ENCODE peak calls at places on chromosomes 13 and 19, in four cellular contexts. E, X, M and J are unnamed samples.

GRCh38 chr19:6288737-6289136 is 9.0 kb upstream of the MLLT1 start:
- DNase-seq in M (no peak), X (no peak), E (no peak), J (no peak)

GRCh38 chr19:16949496-16950023 is 60.8 kb downstream of the F2RL3 start:
- DNase-seq in M (no peak), E (no peak), X (no peak), J (no peak)

GRCh38 chr19:53160350-53160749 is 1.5 kb upstream of the ZNF347 start:
- DNase-seq in E (no peak), M (no peak), X (no peak), J (no peak)

GRCh38 chr13:50228527-50228926 is 213.3 kb downstream of the KCNRG start:
- DNase-seq in X (no peak), M (no peak), E (no peak), J (no peak)

GRCh38 chr19:33293255-33294057 is 8.9 kb downstream of the CEBPA start:
- DNase-seq in X (peak; percentile 60), M (peak; percentile 63), E (no peak), J (peak; percentile 84)

GRCh38 chr13:98280176-98280510 is 103.1 kb upstream of the RNF113B start:
- DNase-seq in E (no peak), X (no peak), M (no peak), J (no peak)

GRCh38 chr13:98476106-98476505 is 100.8 kb downstream of the STK24 start:
- DNase-seq in E (no peak), M (no peak), X (no peak), J (no peak)

GRCh38 chr19:12564016-12564664 is 12.9 kb upstream of the ZNF564 start:
- DNase-seq in X (peak; percentile 89), E (peak; percentile 91), M (peak; percentile 64), J (peak; percentile 97)

GRCh38 chr13:23586336-23586735 is 16.1 kb downstream of the TNFRSF19 start:
- DNase-seq in E (no peak), M (no peak), X (no peak), J (no peak)

GRCh38 chr13:29897102-29897501 is 46.7 kb upstream of the UBL3 start:
- DNase-seq in X (no peak), M (no peak), E (no peak), J (no peak)

GRCh38 chr13:72304121-72304745 is 423.2 kb downstream of the MZT1 start:
- DNase-seq in X (peak; percentile 88), E (no peak), M (peak; percentile 96), J (no peak)

GRCh38 chr13:30132623-30133553 is 174.5 kb downstream of the KATNAL1 start:
- DNase-seq in E (peak; percentile 97), X (peak; percentile 92), M (peak; percentile 68), J (peak; percentile 99)

GRCh38 chr19:55698256-55698655 is 23.2 kb downstream of the EPN1 start:
- DNase-seq in M (no peak), E (no peak), X (no peak), J (no peak)

GRCh38 chr13:97434417-97435296 is 688 bp downstream of the RAP2A start:
- DNase-seq in M (peak; percentile 21), E (peak; percentile 72), X (no peak), J (no peak)

GRCh38 chr13:49625392-49626137 is 2.7 kb upstream of the ARL11 start:
- DNase-seq in E (peak; percentile 83), M (no peak), X (peak; percentile 64), J (peak; percentile 80)

GRCh38 chr13:92590503-92590908 is 636.1 kb upstream of the GPC6 start:
- DNase-seq in M (peak; percentile 88), X (peak; percentile 20), E (no peak), J (no peak)

GRCh38 chr13:71828117-71828516 is 38.9 kb downstream of the DACH1 start:
- DNase-seq in X (no peak), E (no peak), M (no peak), J (no peak)

GRCh38 chr13:99416411-99417121 is 84.7 kb upstream of the TM9SF2 start:
- DNase-seq in M (no peak), E (peak; percentile 30), X (no peak), J (no peak)

GRCh38 chr19:51123381-51124186 is 1.1 kb upstream of the SIGLEC9 start:
- DNase-seq in X (no peak), E (no peak), M (no peak), J (peak; percentile 66)
- H3K27ac ChIP-seq in X (no peak overlapping the region), E (no peak overlapping the region), M (no peak overlapping the region), J (peak overlapping the region; percentile 77)

GRCh38 chr13:25561842-25562241 is 190.1 kb downstream of the ATP8A2 start:
- DNase-seq in X (no peak), E (no peak), M (no peak), J (no peak)
- TF ChIP-seq CTCF in X (no peak), E (no peak), M (no peak), J (no peak)

GRCh38 chr19:35755160-35755549 is 1.7 kb downstream of the HSPB6 start:
- DNase-seq in E (no peak), M (no peak), X (no peak), J (no peak)
- H3K27ac ChIP-seq in E (peak overlapping the region; percentile 40), M (peak overlapping the region; percentile 99), X (peak overlapping the region; percentile 99), J (no peak overlapping the region)

DNA sequence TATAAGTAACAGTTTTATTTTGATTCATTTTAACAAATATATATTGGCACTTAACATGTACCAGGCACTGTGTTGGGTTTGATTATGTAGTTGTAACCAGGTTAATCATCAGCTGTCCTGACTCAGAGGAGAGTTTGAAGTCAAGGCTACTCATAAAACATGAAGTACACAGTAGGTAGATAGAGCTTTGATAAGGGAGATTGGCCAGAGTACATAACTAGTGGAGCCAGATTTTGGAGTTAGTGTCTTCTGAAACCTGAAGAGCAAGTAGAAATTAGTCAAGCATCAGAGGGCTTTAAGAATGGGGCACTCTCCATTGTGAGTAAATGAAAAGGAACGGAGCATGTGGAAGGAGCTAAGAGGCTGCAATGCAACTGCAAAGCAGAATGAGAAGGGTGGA is 333.9 kb downstream of the RFC3 start:
- DNase-seq in E (no peak), X (no peak), M (no peak), J (no peak)
- TF ChIP-seq CTCF in E (no peak), X (no peak), M (no peak), J (no peak)

GRCh38 chr19:41758846-41759245 is 3.5 kb downstream of the CEACAM6 start:
- DNase-seq in M (no peak), E (no peak), X (no peak), J (no peak)
- H3K27ac ChIP-seq in M (no peak overlapping the region), E (no peak overlapping the region), X (no peak overlapping the region), J (peak overlapping the region; percentile 47)

GRCh38 chr19:30784850-30785459 is 412.8 kb downstream of the ZNF536 start:
- DNase-seq in M (no peak), X (peak; percentile 45), E (peak; percentile 62), J (peak; percentile 86)
- TF ChIP-seq CTCF in M (peak; percentile 31), X (peak; percentile 65), E (no peak), J (peak; percentile 66)

DNA sequence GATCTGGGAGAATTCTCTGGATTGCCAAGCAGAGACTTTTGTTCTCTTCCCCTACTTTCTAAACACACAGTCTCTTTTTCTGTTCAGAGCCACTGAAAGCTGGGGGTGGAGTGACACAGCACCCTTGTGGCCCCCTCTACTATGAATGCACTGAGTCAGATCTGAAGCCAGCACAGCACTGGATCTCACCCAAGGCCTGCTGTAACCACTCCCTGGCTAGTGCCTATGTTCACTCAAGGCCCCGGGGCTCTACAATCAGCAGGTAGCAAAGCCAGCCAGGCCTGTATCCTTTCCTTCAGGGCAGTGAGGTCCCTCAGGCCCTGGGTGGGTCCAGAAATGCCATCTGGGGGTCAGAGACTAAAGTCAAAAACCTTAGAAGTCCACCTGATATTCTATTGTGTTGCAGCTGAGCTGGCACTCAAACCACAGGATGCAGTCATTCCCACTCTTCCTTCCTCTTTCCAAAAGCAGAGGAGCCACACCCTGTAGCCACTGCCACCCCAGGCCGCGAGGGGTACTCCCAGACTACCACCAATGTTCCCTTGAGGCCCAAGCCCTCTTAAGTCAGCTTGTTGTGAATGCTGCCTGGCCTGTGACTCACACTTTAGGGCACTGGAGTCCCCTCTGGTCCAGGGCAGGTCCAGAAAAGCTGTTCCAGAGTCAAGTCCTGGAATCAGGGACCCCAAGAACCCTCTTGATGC is 110.1 kb upstream of the RXFP2 start:
- DNase-seq in E (no peak), X (peak; percentile 27), M (peak; percentile 56), J (no peak)
- H3K27ac ChIP-seq in E (no peak overlapping the region), X (no peak overlapping the region), M (peak overlapping the region; percentile 53), J (no peak overlapping the region)

GRCh38 chr13:42337808-42338600 is 66.1 kb downstream of the AKAP11 start:
- DNase-seq in E (no peak), X (no peak), M (no peak), J (no peak)

GRCh38 chr13:42330991-42331390 is 59.0 kb downstream of the AKAP11 start:
- DNase-seq in X (peak; percentile 67), M (no peak), E (no peak), J (no peak)

GRCh38 chr13:42333613-42334328 is 61.8 kb downstream of the AKAP11 start:
- DNase-seq in X (peak; percentile 71), M (peak; percentile 10), E (no peak), J (no peak)

GRCh38 chr13:42329239-42329638 is 57.3 kb downstream of the AKAP11 start:
- DNase-seq in E (no peak), M (no peak), X (no peak), J (no peak)

GRCh38 chr13:42334329-42334706 is 62.4 kb downstream of the AKAP11 start:
- DNase-seq in X (no peak), M (no peak), E (no peak), J (no peak)
- TF ChIP-seq CTCF in X (no peak), M (no peak), E (no peak), J (no peak)

GRCh38 chr19:8607386-8607785 is 3.1 kb downstream of the ADAMTS10 start:
- DNase-seq in X (peak; percentile 33), E (no peak), M (peak; percentile 82), J (no peak)
- H3K27ac ChIP-seq in X (no peak overlapping the region), E (no peak overlapping the region), M (no peak overlapping the region), J (no peak overlapping the region)

DNA sequence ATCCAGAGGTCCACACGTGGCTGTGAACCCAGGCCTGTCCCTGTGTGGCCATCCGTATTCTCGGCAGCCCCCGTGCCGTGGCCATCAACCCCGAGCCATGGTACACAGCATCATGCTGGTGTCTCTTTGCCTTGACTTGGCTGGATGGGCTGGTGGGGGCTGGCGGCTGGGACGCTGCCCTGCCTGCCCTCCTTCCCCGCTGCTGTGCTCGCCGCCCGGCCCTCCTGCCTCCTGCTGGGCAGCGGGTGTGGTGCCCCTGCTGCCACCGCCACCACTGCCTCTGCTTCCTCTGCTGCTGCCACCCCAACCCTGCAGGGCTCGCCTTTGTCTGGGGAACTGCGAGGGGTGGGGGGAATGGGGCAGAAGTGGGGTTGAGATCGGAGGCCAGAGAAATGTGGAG is 19.7 kb upstream of the EHD2 start:
- DNase-seq in X (no peak), E (no peak), M (no peak), J (no peak)
- TF ChIP-seq CTCF in X (no peak), E (no peak), M (no peak), J (no peak)